ENCODE peak calls at places on chromosomes 13 and 19, in ten cellular contexts. N is Peyer's patch, V is lower leg skin, E is A549, S is stomach, J is adrenal gland, Y is H1, T is uterus, C is IMR-90, Q is breast epithelium. A is an unnamed sample.

GRCh38 chr13:52850396-52851152 is 2.1 kb upstream of the PCDH8 start:
- DNase-seq in Q (peak; percentile 69), N (no peak), V (peak; percentile 89), S (peak; percentile 63), T (peak; percentile 56), C (peak; percentile 7), E (peak; percentile 38), J (peak; percentile 69), Y (peak; percentile 94), A (peak; percentile 20)

GRCh38 chr19:33683881-33684549 is 62.3 kb downstream of the CHST8 start:
- DNase-seq in N (no peak), V (peak; percentile 69), Y (peak; percentile 89), J (peak; percentile 55), Q (peak; percentile 72), T (no peak), C (peak; percentile 18), E (peak; percentile 49), S (no peak), A (no peak)

GRCh38 chr13:86856996-86857395 is 814.2 kb upstream of the SLITRK5 start:
- DNase-seq in Q (no peak), C (peak; percentile 76), S (no peak), Y (no peak), N (no peak), E (no peak), J (no peak), T (no peak), V (no peak), A (no peak)

GRCh38 chr13:75792526-75793187 is 156.5 kb downstream of the LMO7 start:
- DNase-seq in J (no peak), Y (no peak), T (no peak), S (no peak), V (no peak), Q (no peak), E (peak; percentile 23), N (no peak), C (peak; percentile 56), A (no peak)

GRCh38 chr13:44815507-44816074 is 173.7 kb downstream of the NUFIP1 start:
- DNase-seq in Y (no peak), J (peak; percentile 57), E (peak; percentile 75), S (no peak), V (no peak), N (no peak), T (peak; percentile 54), Q (no peak), C (peak; percentile 98), A (no peak)

GRCh38 chr13:68030152-68030809 is 800.1 kb upstream of the PCDH9 start:
- DNase-seq in Q (no peak), N (no peak), C (no peak), E (no peak), J (no peak), V (no peak), T (no peak), Y (no peak), S (no peak), A (no peak)

GRCh38 chr13:27775943-27776342 is 16.3 kb upstream of the GSX1 start:
- DNase-seq in J (no peak), T (no peak), V (peak; percentile 50), E (no peak), Q (no peak), Y (no peak), C (no peak), S (no peak), N (no peak), A (no peak)

GRCh38 chr13:43815204-43815603 is 28.4 kb upstream of the ENOX1 start:
- DNase-seq in S (no peak), E (no peak), Q (no peak), C (peak; percentile 88), Y (no peak), V (no peak), T (no peak), J (no peak), N (no peak), A (no peak)

GRCh38 chr13:39565036-39565949 is 37.7 kb downstream of the LHFPL6 start:
- DNase-seq in T (peak; percentile 35), Q (no peak), J (no peak), V (no peak), E (peak; percentile 20), C (peak; percentile 95), N (no peak), Y (no peak), S (no peak), A (no peak)

GRCh38 chr13:35793823-35794222 is 317.3 kb upstream of the MAB21L1 start:
- DNase-seq in N (no peak), S (no peak), Y (no peak), C (no peak), Q (no peak), V (no peak), J (no peak), E (no peak), T (no peak), A (no peak)

GRCh38 chr19:2149980-2150793 is 1.2 kb downstream of the AP3D1 start:
- DNase-seq in Y (no peak), T (no peak), E (no peak), Q (no peak), N (no peak), V (no peak), C (peak; percentile 23), S (no peak), J (no peak), A (peak; percentile 57)

GRCh38 chr13:50081106-50081898 is 66.1 kb downstream of the KCNRG start:
- DNase-seq in J (peak; percentile 74), V (peak; percentile 93), T (peak; percentile 36), C (no peak), N (peak; percentile 61), Y (peak; percentile 76), S (peak; percentile 48), Q (no peak), E (no peak), A (peak; percentile 27)
- TF ChIP-seq POLR2A in J (no peak), V (no peak), T (no peak), C (no peak), N (no peak), Y (peak; percentile 19), S (no peak), Q (no peak), E (peak; percentile 17), A (no peak)

GRCh38 chr13:113229791-113230190 is 20.4 kb downstream of the CUL4A start:
- DNase-seq in C (no peak), Q (no peak), Y (no peak), S (no peak), J (no peak), V (no peak), T (no peak), N (no peak), E (no peak), A (no peak)

GRCh38 chr13:113231306-113232207 is 22.1 kb downstream of the CUL4A start:
- DNase-seq in N (no peak), T (no peak), C (no peak), Q (no peak), V (no peak), E (no peak), J (no peak), Y (no peak), S (no peak), A (no peak)

GRCh38 chr13:113226873-113227272 is 17.5 kb downstream of the CUL4A start:
- DNase-seq in E (no peak), T (no peak), J (no peak), Q (no peak), Y (no peak), N (no peak), V (no peak), C (peak; percentile 33), S (no peak), A (no peak)

GRCh38 chr13:113233101-113233500 is 23.7 kb downstream of the CUL4A start:
- DNase-seq in J (no peak), E (no peak), N (no peak), Q (no peak), C (no peak), V (no peak), T (no peak), S (no peak), Y (no peak), A (no peak)

GRCh38 chr13:113232208-113233003 is 23.0 kb downstream of the CUL4A start:
- DNase-seq in E (no peak), T (no peak), S (no peak), J (no peak), Y (no peak), V (no peak), Q (no peak), C (no peak), N (no peak), A (no peak)
- TF ChIP-seq POLR2A in E (no peak), T (no peak), S (no peak), J (no peak), Y (no peak), V (no peak), Q (no peak), C (no peak), N (no peak), A (no peak)

DNA sequence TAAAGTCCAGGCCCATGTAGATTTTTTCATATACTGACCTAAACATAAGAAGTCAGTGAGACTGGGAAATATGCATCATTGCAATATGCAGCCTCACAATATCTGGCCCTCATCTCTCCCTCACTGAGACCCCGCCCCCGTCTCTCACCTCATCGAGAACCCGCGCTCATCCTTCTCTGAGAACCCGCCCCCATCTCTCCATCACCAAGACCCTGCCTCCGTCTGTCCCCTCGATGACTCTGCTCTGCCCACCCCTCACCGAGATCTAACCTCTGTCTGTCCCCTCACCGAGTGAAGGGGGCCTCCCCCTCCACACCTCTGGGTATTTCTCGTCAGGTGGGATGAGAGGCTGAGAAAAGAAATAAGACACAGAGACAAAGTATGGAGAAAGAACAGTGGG is 20.5 kb upstream of the ZNF846 start:
- DNase-seq in E (no peak), T (no peak), V (no peak), C (no peak), Y (no peak), N (no peak), J (no peak), Q (no peak), S (no peak), A (no peak)
- TF ChIP-seq POLR2A in E (no peak), T (no peak), V (no peak), C (no peak), Y (no peak), N (no peak), J (no peak), Q (no peak), S (no peak), A (no peak)

GRCh38 chr19:55157064-55157908 is at the start of gene TNNI3:
- DNase-seq in E (no peak), S (no peak), V (no peak), Q (no peak), Y (no peak), T (no peak), J (no peak), N (no peak), C (no peak), A (peak; percentile 9)

GRCh38 chr19:55158423-55158822 is 891 bp upstream of the TNNI3 start:
- DNase-seq in C (no peak), E (no peak), J (no peak), N (no peak), Y (no peak), Q (no peak), V (no peak), S (no peak), T (no peak), A (no peak)

GRCh38 chr19:55153652-55154264 is 3.8 kb downstream of the TNNI3 start:
- DNase-seq in J (no peak), T (no peak), V (no peak), E (no peak), C (no peak), Q (no peak), S (no peak), N (no peak), Y (no peak), A (no peak)

GRCh38 chr19:55158848-55159793 is 1.6 kb upstream of the TNNI3 start:
- DNase-seq in Y (no peak), C (no peak), E (peak; percentile 55), V (no peak), J (no peak), N (no peak), T (no peak), Q (no peak), S (no peak), A (peak; percentile 67)

GRCh38 chr19:55156202-55157063 is 1.1 kb downstream of the TNNI3 start:
- DNase-seq in Q (no peak), E (peak; percentile 90), V (peak; percentile 88), T (no peak), N (no peak), J (no peak), C (peak; percentile 44), S (peak; percentile 65), Y (peak; percentile 99), A (peak; percentile 65)
- TF ChIP-seq POLR2A in Q (no peak), E (no peak), V (no peak), T (no peak), N (no peak), J (no peak), C (no peak), S (no peak), Y (peak; percentile 23), A (no peak)